ENCODE peak calls at places on chromosomes 13 and 19, in ten cellular contexts. X is sciatic nerve; R is BE2C; C is choroid plexus epithelial cell; V is EH; I is brain microvascular endothelial cell; Y is AG10803; L is activated CD4-positive, CD25-positive, alpha-beta regulatory T cell treated with anti-CD3 and anti-CD28 coated beads, Interleukin-2, amount 50 U/mL, for 16 hours; K is cardiac muscle cell; J is NCI-H146. S is an unnamed sample.

GRCh38 chr19:9862897-9863296 is 27.8 kb downstream of the PIN1 start:
- DNase-seq in X (no peak), R (no peak), C (no peak), V (no peak), I (no peak), Y (no peak), L (no peak), K (no peak), J (no peak), S (no peak)

GRCh38 chr19:46693760-46694159 is 23.2 kb downstream of the PRKD2 start:
- DNase-seq in X (no peak), R (no peak), C (no peak), V (no peak), I (no peak), Y (no peak), L (no peak), K (no peak), J (no peak), S (no peak)

GRCh38 chr19:55325172-55325571 is at the start of gene TMEM150B:
- DNase-seq in X (no peak), R (no peak), C (no peak), V (no peak), I (no peak), Y (no peak), L (no peak), K (no peak), J (no peak), S (no peak)

GRCh38 chr19:41957838-41958366 is 1.2 kb downstream of the RABAC1 start:
- DNase-seq in X (no peak), R (peak; percentile 74), C (peak; percentile 90), V (peak; percentile 85), I (peak; percentile 73), Y (peak; percentile 79), L (no peak), K (peak; percentile 84), J (peak; percentile 88), S (peak; percentile 70)

GRCh38 chr13:33454844-33455256 is 169.3 kb upstream of the STARD13 start:
- DNase-seq in X (no peak), R (no peak), C (no peak), V (peak; percentile 94), I (no peak), Y (peak; percentile 93), L (no peak), K (no peak), J (no peak), S (no peak)

GRCh38 chr19:41853768-41854167 is 6.3 kb upstream of the RPS19 start:
- DNase-seq in X (no peak), R (no peak), C (no peak), V (no peak), I (no peak), Y (no peak), L (no peak), K (no peak), J (no peak), S (no peak)

GRCh38 chr19:4654437-4655361 is 15.4 kb downstream of the TNFAIP8L1 start:
- DNase-seq in X (no peak), R (no peak), C (no peak), V (no peak), I (no peak), Y (no peak), L (no peak), K (no peak), J (no peak), S (no peak)

GRCh38 chr13:106033634-106034033 is 501.8 kb downstream of the EFNB2 start:
- DNase-seq in X (no peak), R (no peak), C (peak; percentile 89), V (peak; percentile 41), I (peak; percentile 47), Y (peak; percentile 85), L (no peak), K (no peak), J (no peak), S (no peak)

GRCh38 chr13:76421011-76421410 is 465.2 kb downstream of the KCTD12 start:
- DNase-seq in X (no peak), R (no peak), C (no peak), V (no peak), I (no peak), Y (no peak), L (no peak), K (no peak), J (no peak), S (no peak)

GRCh38 chr19:17565611-17566010 is 10.2 kb downstream of the COLGALT1 start:
- DNase-seq in X (no peak), R (no peak), C (peak; percentile 23), V (peak; percentile 20), I (no peak), Y (peak; percentile 16), L (no peak), K (no peak), J (no peak), S (no peak)

GRCh38 chr19:50977626-50978025 is 6.1 kb downstream of the KLK7 start:
- DNase-seq in X (no peak), R (no peak), C (no peak), V (no peak), I (no peak), Y (no peak), L (no peak), K (no peak), J (no peak), S (no peak)